ENCODE peak calls at places on chromosomes 5 and 9, in nine cellular contexts. One of them, this sample, is unnamed.

GRCh38 chr5:80967500-80968181 is 7.5 kb downstream of the RASGRF2 start:
- DNase-seq in NCI-H1092 treated with DMSO at 0.1 percent for 48 hours: no peak
- DNase-seq in AG10803: peak; percentile 58
- DNase-seq in stimulated activated CD4-positive, alpha-beta T cell treated with anti-CD3 and anti-CD28 coated beads, Interleukin-2, amount 100 ng/mL, for 48 hours: no peak
- DNase-seq in hepatocyte: peak; percentile 52
- DNase-seq in fibroblast of mammary gland: peak; percentile 74
- DNase-seq in H9: no peak
- DNase-seq in Calu3: peak; percentile 77
- DNase-seq in CD8-positive, alpha-beta T cell: no peak
- DNase-seq in this sample: no peak

GRCh38 chr9:127705577-127706215 is 1.1 kb upstream of the CFAP157 start:
- DNase-seq in NCI-H1092 treated with DMSO at 0.1 percent for 48 hours: no peak
- DNase-seq in AG10803: no peak
- DNase-seq in stimulated activated CD4-positive, alpha-beta T cell treated with anti-CD3 and anti-CD28 coated beads, Interleukin-2, amount 100 ng/mL, for 48 hours: no peak
- DNase-seq in hepatocyte: no peak
- DNase-seq in fibroblast of mammary gland: no peak
- DNase-seq in H9: no peak
- DNase-seq in Calu3: no peak
- DNase-seq in CD8-positive, alpha-beta T cell: no peak
- DNase-seq in this sample: no peak

GRCh38 chr9:112348257-112348992 is 15.0 kb upstream of the PTBP3 start:
- DNase-seq in NCI-H1092 treated with DMSO at 0.1 percent for 48 hours: no peak
- DNase-seq in AG10803: peak; percentile 73
- DNase-seq in stimulated activated CD4-positive, alpha-beta T cell treated with anti-CD3 and anti-CD28 coated beads, Interleukin-2, amount 100 ng/mL, for 48 hours: peak; percentile 79
- DNase-seq in hepatocyte: peak; percentile 83
- DNase-seq in fibroblast of mammary gland: peak; percentile 82
- DNase-seq in H9: peak; percentile 64
- DNase-seq in Calu3: peak; percentile 66
- DNase-seq in CD8-positive, alpha-beta T cell: peak; percentile 65
- DNase-seq in this sample: peak; percentile 38

GRCh38 chr5:90384389-90384788 is 25.2 kb downstream of the CETN3 start:
- DNase-seq in NCI-H1092 treated with DMSO at 0.1 percent for 48 hours: no peak
- DNase-seq in AG10803: no peak
- DNase-seq in stimulated activated CD4-positive, alpha-beta T cell treated with anti-CD3 and anti-CD28 coated beads, Interleukin-2, amount 100 ng/mL, for 48 hours: no peak
- DNase-seq in hepatocyte: no peak
- DNase-seq in fibroblast of mammary gland: no peak
- DNase-seq in H9: no peak
- DNase-seq in Calu3: no peak
- DNase-seq in CD8-positive, alpha-beta T cell: no peak
- DNase-seq in this sample: no peak

GRCh38 chr9:113187935-113188595 is 33.0 kb downstream of the FKBP15 start:
- DNase-seq in NCI-H1092 treated with DMSO at 0.1 percent for 48 hours: no peak
- DNase-seq in AG10803: peak; percentile 92
- DNase-seq in stimulated activated CD4-positive, alpha-beta T cell treated with anti-CD3 and anti-CD28 coated beads, Interleukin-2, amount 100 ng/mL, for 48 hours: no peak
- DNase-seq in hepatocyte: peak; percentile 28
- DNase-seq in fibroblast of mammary gland: peak; percentile 95
- DNase-seq in H9: no peak
- DNase-seq in Calu3: peak; percentile 1
- DNase-seq in CD8-positive, alpha-beta T cell: no peak
- DNase-seq in this sample: no peak

GRCh38 chr5:171029401-171029800 is 167.6 kb downstream of the RANBP17 start:
- DNase-seq in NCI-H1092 treated with DMSO at 0.1 percent for 48 hours: no peak
- DNase-seq in AG10803: no peak
- DNase-seq in stimulated activated CD4-positive, alpha-beta T cell treated with anti-CD3 and anti-CD28 coated beads, Interleukin-2, amount 100 ng/mL, for 48 hours: no peak
- DNase-seq in hepatocyte: no peak
- DNase-seq in fibroblast of mammary gland: no peak
- DNase-seq in H9: no peak
- DNase-seq in Calu3: no peak
- DNase-seq in CD8-positive, alpha-beta T cell: no peak
- DNase-seq in this sample: no peak

GRCh38 chr5:149596712-149597111 is 15.4 kb downstream of the ARHGEF37 start:
- DNase-seq in NCI-H1092 treated with DMSO at 0.1 percent for 48 hours: no peak
- DNase-seq in AG10803: no peak
- DNase-seq in stimulated activated CD4-positive, alpha-beta T cell treated with anti-CD3 and anti-CD28 coated beads, Interleukin-2, amount 100 ng/mL, for 48 hours: no peak
- DNase-seq in hepatocyte: no peak
- DNase-seq in fibroblast of mammary gland: no peak
- DNase-seq in H9: no peak
- DNase-seq in Calu3: no peak
- DNase-seq in CD8-positive, alpha-beta T cell: no peak
- DNase-seq in this sample: no peak

GRCh38 chr5:94903719-94904118 is 285.2 kb downstream of the SLF1 start:
- DNase-seq in NCI-H1092 treated with DMSO at 0.1 percent for 48 hours: no peak
- DNase-seq in AG10803: no peak
- DNase-seq in stimulated activated CD4-positive, alpha-beta T cell treated with anti-CD3 and anti-CD28 coated beads, Interleukin-2, amount 100 ng/mL, for 48 hours: no peak
- DNase-seq in hepatocyte: no peak
- DNase-seq in fibroblast of mammary gland: peak; percentile 26
- DNase-seq in H9: no peak
- DNase-seq in Calu3: no peak
- DNase-seq in CD8-positive, alpha-beta T cell: no peak
- DNase-seq in this sample: no peak

GRCh38 chr9:28770226-28770625 is 1196.9 kb upstream of the C9orf72 start:
- DNase-seq in NCI-H1092 treated with DMSO at 0.1 percent for 48 hours: no peak
- DNase-seq in AG10803: no peak
- DNase-seq in stimulated activated CD4-positive, alpha-beta T cell treated with anti-CD3 and anti-CD28 coated beads, Interleukin-2, amount 100 ng/mL, for 48 hours: no peak
- DNase-seq in hepatocyte: no peak
- DNase-seq in fibroblast of mammary gland: no peak
- DNase-seq in H9: no peak
- DNase-seq in Calu3: no peak
- DNase-seq in CD8-positive, alpha-beta T cell: no peak
- DNase-seq in this sample: no peak

GRCh38 chr9:134560206-134560605 is 81.4 kb upstream of the COL5A1 start:
- DNase-seq in NCI-H1092 treated with DMSO at 0.1 percent for 48 hours: no peak
- DNase-seq in AG10803: no peak
- DNase-seq in stimulated activated CD4-positive, alpha-beta T cell treated with anti-CD3 and anti-CD28 coated beads, Interleukin-2, amount 100 ng/mL, for 48 hours: no peak
- DNase-seq in hepatocyte: peak; percentile 1
- DNase-seq in fibroblast of mammary gland: no peak
- DNase-seq in H9: peak; percentile 1
- DNase-seq in Calu3: no peak
- DNase-seq in CD8-positive, alpha-beta T cell: no peak
- DNase-seq in this sample: no peak

GRCh38 chr9:69916950-69917349 is 96.3 kb downstream of the CFAP95 start:
- DNase-seq in NCI-H1092 treated with DMSO at 0.1 percent for 48 hours: no peak
- DNase-seq in AG10803: no peak
- DNase-seq in stimulated activated CD4-positive, alpha-beta T cell treated with anti-CD3 and anti-CD28 coated beads, Interleukin-2, amount 100 ng/mL, for 48 hours: no peak
- DNase-seq in hepatocyte: no peak
- DNase-seq in fibroblast of mammary gland: no peak
- DNase-seq in H9: no peak
- DNase-seq in Calu3: no peak
- DNase-seq in CD8-positive, alpha-beta T cell: no peak
- DNase-seq in this sample: no peak

GRCh38 chr5:600551-601541 is 11.3 kb upstream of the CEP72 start:
- DNase-seq in NCI-H1092 treated with DMSO at 0.1 percent for 48 hours: no peak
- DNase-seq in AG10803: no peak
- DNase-seq in stimulated activated CD4-positive, alpha-beta T cell treated with anti-CD3 and anti-CD28 coated beads, Interleukin-2, amount 100 ng/mL, for 48 hours: no peak
- DNase-seq in hepatocyte: no peak
- DNase-seq in fibroblast of mammary gland: no peak
- DNase-seq in H9: no peak
- DNase-seq in Calu3: peak; percentile 74
- DNase-seq in CD8-positive, alpha-beta T cell: no peak
- DNase-seq in this sample: no peak